ENCODE peak calls at places on chromosome 20, in nine cellular contexts. P, W, R, A, T, B, Z, G and L are unnamed samples.

GRCh38 chr20:54268941-54269340 is 61.1 kb downstream of the PFDN4 start:
- DNase-seq in B (no peak), W (no peak), P (no peak), A (no peak), G (no peak), T (no peak), R (no peak), Z (no peak), L (no peak)

GRCh38 chr20:51613576-51613975 is 71.1 kb upstream of the NFATC2 start:
- DNase-seq in P (no peak), R (no peak), T (no peak), G (no peak), Z (no peak), B (no peak), W (no peak), A (no peak), L (no peak)

GRCh38 chr20:63115651-63116411 is 100.1 kb downstream of the YTHDF1 start:
- DNase-seq in T (no peak), G (peak), W (no peak), R (no peak), A (no peak), Z (peak), P (no peak), B (peak), L (no peak)

GRCh38 chr20:35823937-35824336 is 52.1 kb downstream of the PHF20 start:
- DNase-seq in A (no peak), Z (no peak), B (no peak), T (no peak), W (no peak), G (no peak), R (no peak), P (no peak), L (no peak)

GRCh38 chr20:52945862-52946522 is 26.2 kb upstream of the TSHZ2 start:
- DNase-seq in R (no peak), T (no peak), A (no peak), G (no peak), P (no peak), W (no peak), Z (no peak), B (no peak), L (no peak)

GRCh38 chr20:58651548-58651822 is 402 bp downstream of the STX16 start:
- DNase-seq in Z (no peak), B (no peak), T (no peak), P (no peak), G (no peak), W (peak), A (peak), R (no peak), L (peak)

GRCh38 chr20:37420610-37421009 is 74.7 kb downstream of the SRC start:
- DNase-seq in Z (no peak), T (no peak), P (no peak), A (no peak), R (no peak), G (no peak), W (no peak), B (no peak), L (no peak)

GRCh38 chr20:63079971-63080370 is 73.2 kb upstream of the BHLHE23 start:
- DNase-seq in B (peak), W (no peak), G (no peak), R (no peak), A (no peak), T (no peak), P (no peak), Z (no peak), L (no peak)

GRCh38 chr20:16556299-16556698 is 16.9 kb downstream of the KIF16B start:
- DNase-seq in G (no peak), B (no peak), W (no peak), Z (no peak), A (no peak), P (no peak), R (no peak), T (no peak), L (no peak)

GRCh38 chr20:21157006-21157405 is 31.1 kb downstream of the KIZ start:
- DNase-seq in G (no peak), R (no peak), B (no peak), T (no peak), W (no peak), Z (no peak), P (no peak), A (no peak), L (no peak)

GRCh38 chr20:4684837-4685413 is 36.8 kb upstream of the PRND start:
- DNase-seq in R (no peak), P (no peak), A (no peak), G (no peak), B (no peak), T (no peak), W (no peak), Z (no peak), L (no peak)

GRCh38 chr20:42442728-42443127 is 747.0 kb downstream of the PTPRT start:
- DNase-seq in R (no peak), Z (peak), G (no peak), B (no peak), W (no peak), P (no peak), A (peak), T (no peak), L (no peak)

GRCh38 chr20:31712564-31713311 is 9.9 kb downstream of the BCL2L1 start:
- DNase-seq in A (peak), G (no peak), B (no peak), W (peak), Z (peak), T (no peak), P (peak), R (no peak), L (no peak)

GRCh38 chr20:43388267-43389081 is 69.2 kb upstream of the SRSF6 start:
- DNase-seq in G (no peak), W (no peak), B (no peak), R (no peak), T (no peak), A (peak), Z (peak), P (no peak), L (no peak)

GRCh38 chr20:44600758-44601562 is 18.6 kb downstream of the PKIG start:
- DNase-seq in T (no peak), R (no peak), B (no peak), W (no peak), G (no peak), A (peak), Z (peak), P (no peak), L (no peak)

GRCh38 chr20:31560900-31561598 is 44.0 kb upstream of the ID1 start:
- DNase-seq in W (no peak), A (no peak), P (no peak), R (no peak), T (no peak), Z (no peak), B (no peak), G (no peak), L (no peak)

GRCh38 chr20:53945478-53945877 is 124.9 kb downstream of the BCAS1 start:
- DNase-seq in G (no peak), P (no peak), B (no peak), Z (no peak), R (no peak), A (no peak), T (no peak), W (no peak), L (no peak)

GRCh38 chr20:43925215-43925614 is 10.6 kb downstream of the TOX2 start:
- DNase-seq in B (no peak), W (no peak), Z (no peak), R (no peak), G (no peak), A (no peak), P (no peak), T (no peak), L (no peak)

GRCh38 chr20:63561624-63562396 is 7.9 kb downstream of the FNDC11 start:
- DNase-seq in R (no peak), W (no peak), P (no peak), B (no peak), G (no peak), A (no peak), Z (no peak), T (no peak), L (no peak)

GRCh38 chr20:20367681-20368413 is at the start of gene INSM1:
- DNase-seq in T (no peak), W (peak), A (no peak), R (no peak), G (peak), P (no peak), B (peak), Z (no peak), L (peak)

GRCh38 chr20:38195041-38195504 is 30.0 kb upstream of the TGM2 start:
- DNase-seq in B (no peak), A (no peak), G (no peak), T (no peak), Z (no peak), P (no peak), W (no peak), R (no peak), L (no peak)

GRCh38 chr20:51661609-51662178 is 106.5 kb downstream of the ATP9A start:
- DNase-seq in A (no peak), B (no peak), R (peak), W (no peak), T (peak), P (no peak), Z (no peak), G (no peak), L (no peak)

GRCh38 chr20:7085448-7085847 is 318.0 kb downstream of the BMP2 start:
- DNase-seq in T (no peak), B (no peak), A (no peak), Z (no peak), G (no peak), R (no peak), P (no peak), W (peak), L (no peak)

GRCh38 chr20:3687655-3688054 is 5.8 kb upstream of the ADAM33 start:
- DNase-seq in B (no peak), T (no peak), A (peak), P (peak), Z (no peak), W (peak), G (no peak), R (no peak), L (no peak)